ENCODE peak calls at places on chromosome 14, in four cellular contexts. One of them, this sample, is unnamed.

GRCh38 chr14:59507063-59507751 is 22.9 kb downstream of the JKAMP start:
- DNase-seq in H1: peak
- DNase-seq in GM12878: no peak
- DNase-seq in HepG2: peak
- DNase-seq in this sample: peak

GRCh38 chr14:97634786-97635185 is 837.6 kb downstream of the VRK1 start:
- DNase-seq in H1: no peak
- DNase-seq in GM12878: no peak
- DNase-seq in HepG2: no peak
- DNase-seq in this sample: no peak

GRCh38 chr14:76348898-76349297 is 27.0 kb upstream of the ESRRB start:
- DNase-seq in H1: no peak
- DNase-seq in GM12878: no peak
- DNase-seq in HepG2: no peak
- DNase-seq in this sample: peak

GRCh38 chr14:88233915-88234314 is 89.2 kb downstream of the KCNK10 start:
- DNase-seq in H1: no peak
- DNase-seq in GM12878: no peak
- DNase-seq in HepG2: peak
- DNase-seq in this sample: peak

GRCh38 chr14:93713726-93714405 is 74.4 kb downstream of the PRIMA1 start:
- DNase-seq in H1: peak
- DNase-seq in GM12878: no peak
- DNase-seq in HepG2: no peak
- DNase-seq in this sample: no peak

GRCh38 chr14:56423591-56423991 is 156.0 kb upstream of the TMEM260 start:
- DNase-seq in H1: no peak
- DNase-seq in GM12878: no peak
- DNase-seq in HepG2: no peak
- DNase-seq in this sample: no peak

GRCh38 chr14:65791551-65791981 is 379.0 kb downstream of the FUT8 start:
- DNase-seq in H1: no peak
- DNase-seq in GM12878: peak
- DNase-seq in HepG2: no peak
- DNase-seq in this sample: no peak

GRCh38 chr14:51219473-51220448 is 20.3 kb upstream of the TMX1 start:
- DNase-seq in H1: no peak
- DNase-seq in GM12878: no peak
- DNase-seq in HepG2: peak
- DNase-seq in this sample: no peak

GRCh38 chr14:24403294-24404013 is 4.7 kb downstream of the NYNRIN start:
- DNase-seq in H1: no peak
- DNase-seq in GM12878: no peak
- DNase-seq in HepG2: no peak
- DNase-seq in this sample: no peak

GRCh38 chr14:30227871-30228270 is 300.2 kb upstream of the PRKD1 start:
- DNase-seq in H1: no peak
- DNase-seq in GM12878: no peak
- DNase-seq in HepG2: no peak
- DNase-seq in this sample: no peak

GRCh38 chr14:52117433-52117832 is 48.6 kb upstream of the NID2 start:
- DNase-seq in H1: no peak
- DNase-seq in GM12878: no peak
- DNase-seq in HepG2: no peak
- DNase-seq in this sample: no peak

GRCh38 chr14:74501135-74501614 is 7.6 kb downstream of the ISCA2 start:
- DNase-seq in H1: peak
- DNase-seq in GM12878: no peak
- DNase-seq in HepG2: peak
- DNase-seq in this sample: no peak
- TF ChIP-seq ZNF274 in H1: no peak
- TF ChIP-seq ZNF274 in GM12878: no peak
- TF ChIP-seq ZNF274 in HepG2: no peak
- TF ChIP-seq ZNF274 in this sample: no peak

DNA sequence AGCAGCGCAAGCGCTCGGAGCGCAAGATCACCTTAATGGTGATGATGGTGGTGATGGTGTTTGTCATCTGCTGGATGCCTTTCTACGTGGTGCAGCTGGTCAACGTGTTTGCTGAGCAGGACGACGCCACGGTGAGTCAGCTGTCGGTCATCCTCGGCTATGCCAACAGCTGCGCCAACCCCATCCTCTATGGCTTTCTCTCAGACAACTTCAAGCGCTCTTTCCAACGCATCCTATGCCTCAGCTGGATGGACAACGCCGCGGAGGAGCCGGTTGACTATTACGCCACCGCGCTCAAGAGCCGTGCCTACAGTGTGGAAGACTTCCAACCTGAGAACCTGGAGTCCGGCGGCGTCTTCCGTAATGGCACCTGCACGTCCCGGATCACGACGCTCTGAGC is 2.5 kb downstream of the SSTR1 start:
- DNase-seq in H1: no peak
- DNase-seq in GM12878: no peak
- DNase-seq in HepG2: no peak
- DNase-seq in this sample: no peak
- TF ChIP-seq SUZ12 in H1: no peak
- TF ChIP-seq SUZ12 in GM12878: no peak
- TF ChIP-seq SUZ12 in HepG2: no peak
- TF ChIP-seq SUZ12 in this sample: no peak

DNA sequence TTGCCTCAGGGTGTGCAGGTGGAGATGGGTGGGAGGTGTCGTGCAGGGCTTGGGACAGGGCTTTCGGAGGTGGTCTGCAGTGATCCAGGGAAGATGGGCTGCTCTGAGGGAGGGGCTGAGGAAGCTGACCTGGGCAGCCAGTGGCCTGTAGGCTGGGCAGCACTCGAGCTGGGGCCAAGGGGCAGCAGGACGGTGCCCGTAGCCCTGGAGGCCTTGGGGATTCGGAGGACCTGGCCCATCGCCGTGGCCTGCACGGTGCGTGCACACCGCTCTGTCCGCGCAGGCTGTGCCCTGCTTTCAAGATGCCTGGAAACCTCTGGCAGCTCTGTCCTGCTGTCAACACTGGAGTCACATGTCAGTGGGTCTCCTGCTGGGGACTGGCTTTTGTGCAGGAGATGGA is 9.1 kb downstream of the PACS2 start:
- DNase-seq in H1: no peak
- DNase-seq in GM12878: no peak
- DNase-seq in HepG2: no peak
- DNase-seq in this sample: no peak
- TF ChIP-seq ZNF274 in H1: no peak
- TF ChIP-seq ZNF274 in GM12878: no peak
- TF ChIP-seq ZNF274 in HepG2: no peak
- TF ChIP-seq ZNF274 in this sample: no peak

GRCh38 chr14:73771848-73772705 is 57.9 kb upstream of the PNMA1 start:
- DNase-seq in H1: peak
- DNase-seq in GM12878: peak
- DNase-seq in HepG2: peak
- DNase-seq in this sample: no peak
- TF ChIP-seq SUZ12 in H1: no peak
- TF ChIP-seq SUZ12 in GM12878: no peak
- TF ChIP-seq SUZ12 in HepG2: no peak
- TF ChIP-seq SUZ12 in this sample: no peak

GRCh38 chr14:89736866-89737265 is 217.7 kb downstream of the EFCAB11 start:
- DNase-seq in H1: no peak
- DNase-seq in GM12878: no peak
- DNase-seq in HepG2: no peak
- DNase-seq in this sample: no peak

GRCh38 chr14:89743828-89744227 is 210.7 kb downstream of the EFCAB11 start:
- DNase-seq in H1: no peak
- DNase-seq in GM12878: no peak
- DNase-seq in HepG2: no peak
- DNase-seq in this sample: no peak

GRCh38 chr14:89746135-89746534 is 208.4 kb downstream of the EFCAB11 start:
- DNase-seq in H1: no peak
- DNase-seq in GM12878: no peak
- DNase-seq in HepG2: no peak
- DNase-seq in this sample: no peak

GRCh38 chr14:89740241-89740640 is 214.3 kb downstream of the EFCAB11 start:
- DNase-seq in H1: no peak
- DNase-seq in GM12878: no peak
- DNase-seq in HepG2: no peak
- DNase-seq in this sample: no peak
- TF ChIP-seq ZNF274 in H1: no peak
- TF ChIP-seq ZNF274 in GM12878: no peak
- TF ChIP-seq ZNF274 in HepG2: no peak
- TF ChIP-seq ZNF274 in this sample: no peak

GRCh38 chr14:102819176-102819628 is 42.0 kb downstream of the TRAF3 start:
- DNase-seq in H1: no peak
- DNase-seq in GM12878: peak
- DNase-seq in HepG2: peak
- DNase-seq in this sample: no peak
- TF ChIP-seq SUZ12 in H1: no peak
- TF ChIP-seq SUZ12 in GM12878: no peak
- TF ChIP-seq SUZ12 in HepG2: no peak
- TF ChIP-seq SUZ12 in this sample: no peak

GRCh38 chr14:105167303-105168092 is 1.1 kb downstream of the JAG2 start:
- DNase-seq in H1: no peak
- DNase-seq in GM12878: no peak
- DNase-seq in HepG2: no peak
- DNase-seq in this sample: no peak
- TF ChIP-seq ZNF274 in H1: no peak
- TF ChIP-seq ZNF274 in GM12878: no peak
- TF ChIP-seq ZNF274 in HepG2: no peak
- TF ChIP-seq ZNF274 in this sample: no peak

This sample was measured in NT2/D1.